ENCODE peak calls at places on chromosomes 4 and X, in five cellular contexts. N is GM12878, L is ovary, H is sigmoid colon, Z is tibial nerve. C is an unnamed sample.

GRCh38 chr4:10762541-10762940 is 78.0 kb upstream of the CLNK start:
- DNase-seq in N (no peak), Z (no peak), L (no peak), H (peak), C (no peak)

GRCh38 chr4:139299536-139299935 is 1.8 kb upstream of the NAA15 start:
- DNase-seq in L (no peak), Z (no peak), N (no peak), H (no peak), C (no peak)

GRCh38 chr4:78325244-78326187 is 226.1 kb upstream of the ANXA3 start:
- DNase-seq in L (no peak), Z (no peak), H (no peak), N (no peak), C (no peak)

GRCh38 chr4:10625130-10625529 is 59.4 kb downstream of the CLNK start:
- DNase-seq in L (no peak), H (no peak), Z (no peak), N (no peak), C (no peak)

GRCh38 chr4:69749771-69750170 is 10.6 kb downstream of the SULT1B1 start:
- DNase-seq in L (no peak), H (no peak), Z (no peak), N (no peak), C (no peak)

GRCh38 chr4:171812377-171813194 is 618 bp upstream of the GALNTL6 start:
- DNase-seq in N (no peak), H (peak), Z (no peak), L (no peak), C (no peak)

GRCh38 chr4:42048394-42048793 is 58.1 kb downstream of the SLC30A9 start:
- DNase-seq in Z (no peak), L (no peak), N (no peak), H (no peak), C (no peak)

GRCh38 chr4:38898245-38898644 is 30.6 kb downstream of the FAM114A1 start:
- DNase-seq in H (no peak), L (no peak), N (no peak), Z (no peak), C (no peak)

GRCh38 chr4:174273960-174274359 is 9.5 kb downstream of the FBXO8 start:
- DNase-seq in Z (no peak), L (no peak), H (no peak), N (no peak), C (no peak)

GRCh38 chr4:109276482-109277095 is 25.9 kb downstream of the COL25A1 start:
- DNase-seq in Z (no peak), L (no peak), N (no peak), H (no peak), C (no peak)

GRCh38 chrX:148878371-148878770 is 378.0 kb downstream of the AFF2 start:
- DNase-seq in Z (no peak), N (no peak), L (no peak), H (no peak), C (no peak)

GRCh38 chr4:184969610-184970009 is 48.7 kb upstream of the HELT start:
- DNase-seq in L (no peak), N (no peak), H (no peak), Z (no peak), C (no peak)

GRCh38 chrX:38755319-38755718 is 45.9 kb upstream of the MID1IP1 start:
- DNase-seq in Z (no peak), H (no peak), L (no peak), N (no peak), C (no peak)

GRCh38 chr4:103086565-103086964 is 10.0 kb upstream of the SLC9B2 start:
- DNase-seq in Z (no peak), N (no peak), H (no peak), L (no peak), C (no peak)

DNA sequence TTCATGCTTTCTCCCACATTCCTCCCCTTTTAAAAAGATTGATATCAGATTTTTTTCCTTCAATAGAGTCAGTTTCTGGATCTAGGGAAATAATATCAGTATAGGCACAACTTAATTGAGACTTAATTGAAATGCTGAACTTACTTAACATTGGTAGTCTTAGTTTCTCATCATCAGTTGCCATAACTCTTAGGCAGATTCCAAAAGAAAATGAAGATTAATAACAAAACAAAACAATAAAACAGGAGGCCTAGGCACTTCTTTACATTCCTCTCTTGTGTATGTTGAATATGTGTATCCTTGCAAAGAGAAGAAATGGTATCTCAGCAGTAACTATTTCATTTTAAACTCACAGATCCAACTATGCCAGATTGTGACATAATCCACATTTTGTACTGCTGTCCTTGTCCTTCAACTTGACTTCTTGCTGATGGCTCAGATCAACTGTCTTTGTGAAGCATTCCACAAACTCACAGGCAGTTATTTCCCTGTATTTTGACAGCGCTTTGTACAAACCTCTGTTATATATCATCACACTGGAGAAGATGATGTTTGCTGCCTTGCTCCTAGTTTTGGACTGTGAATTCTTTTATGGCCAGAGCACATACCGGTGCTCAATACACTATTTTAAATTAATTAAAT is 9.1 kb upstream of the SLC9B2 start:
- DNase-seq in L (no peak), H (no peak), Z (no peak), N (no peak), C (no peak)
- TF ChIP-seq EP300 in L (no peak), H (no peak), Z (no peak), N (no peak), C (no peak)

GRCh38 chrX:13372203-13372980 is 52.5 kb upstream of the ATXN3L start:
- DNase-seq in H (no peak), Z (no peak), L (no peak), N (no peak), C (no peak)
- H3K4me3 ChIP-seq in H (no peak), Z (no peak), L (no peak), N (no peak), C (no peak)

DNA sequence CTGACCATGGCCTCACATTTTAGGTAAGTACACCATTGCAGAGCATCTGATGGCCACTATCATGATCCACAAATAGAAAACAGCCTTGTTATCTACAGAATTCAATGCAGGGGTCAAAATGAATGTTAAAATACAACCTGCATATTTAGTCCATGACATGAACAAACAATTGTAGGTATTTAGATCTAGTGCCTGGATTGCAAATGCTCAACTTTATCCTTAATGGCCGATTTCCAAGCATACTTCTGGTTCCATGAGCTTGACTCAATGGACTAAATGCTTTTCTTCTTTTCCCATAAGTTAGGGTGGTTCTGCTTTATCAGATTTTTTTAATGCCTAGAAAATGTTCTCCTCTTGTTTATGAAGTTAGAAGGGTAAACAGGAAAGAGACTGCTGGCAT is 139.2 kb upstream of the TTC29 start:
- DNase-seq in L (no peak), Z (no peak), N (no peak), H (no peak), C (no peak)
- TF ChIP-seq EP300 in L (no peak), Z (no peak), N (no peak), H (no peak), C (no peak)

DNA sequence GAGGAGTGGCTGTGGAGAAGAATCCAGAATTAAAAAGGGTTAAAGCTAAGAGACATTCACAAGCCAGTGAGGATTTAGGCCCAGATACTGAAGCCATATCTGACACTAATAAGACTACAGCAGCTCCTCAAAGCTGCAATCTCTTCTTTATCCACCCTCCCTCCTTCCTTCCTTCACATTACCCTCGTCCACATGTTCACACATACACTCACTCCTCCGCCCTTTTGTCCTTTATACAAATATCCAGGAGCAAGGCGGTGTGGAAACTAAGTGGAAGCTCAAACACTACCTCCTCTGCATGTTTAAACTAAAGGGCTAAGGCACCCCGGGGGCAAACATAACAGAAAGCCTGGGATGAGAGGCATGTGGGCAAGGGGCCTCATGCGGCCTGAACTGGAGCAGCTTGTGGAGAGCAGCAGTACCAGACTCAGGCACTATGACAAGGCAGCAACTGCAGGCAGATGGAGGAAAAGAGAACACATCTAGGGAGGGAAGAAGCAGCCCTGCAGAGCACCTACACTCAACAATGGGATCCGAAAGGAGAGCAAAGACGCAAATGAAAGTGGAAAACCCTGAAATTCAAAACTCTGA is 9.4 kb downstream of the MAB21L2 start:
- DNase-seq in H (peak), N (no peak), L (no peak), Z (no peak), C (no peak)
- H3K4me3 ChIP-seq in H (peak), N (no peak), L (no peak), Z (no peak), C (no peak)

GRCh38 chrX:13028871-13029336 is 15.5 kb downstream of the FAM9C start:
- DNase-seq in H (no peak), L (no peak), N (no peak), Z (no peak), C (no peak)

GRCh38 chrX:13024911-13025454 is 19.4 kb downstream of the FAM9C start:
- DNase-seq in H (no peak), L (no peak), Z (no peak), N (no peak), C (no peak)

GRCh38 chrX:13023526-13024469 is 20.6 kb downstream of the FAM9C start:
- DNase-seq in H (no peak), L (no peak), Z (no peak), N (no peak), C (no peak)

GRCh38 chrX:13026877-13027652 is 17.4 kb downstream of the FAM9C start:
- DNase-seq in L (no peak), Z (no peak), N (no peak), H (no peak), C (no peak)

DNA sequence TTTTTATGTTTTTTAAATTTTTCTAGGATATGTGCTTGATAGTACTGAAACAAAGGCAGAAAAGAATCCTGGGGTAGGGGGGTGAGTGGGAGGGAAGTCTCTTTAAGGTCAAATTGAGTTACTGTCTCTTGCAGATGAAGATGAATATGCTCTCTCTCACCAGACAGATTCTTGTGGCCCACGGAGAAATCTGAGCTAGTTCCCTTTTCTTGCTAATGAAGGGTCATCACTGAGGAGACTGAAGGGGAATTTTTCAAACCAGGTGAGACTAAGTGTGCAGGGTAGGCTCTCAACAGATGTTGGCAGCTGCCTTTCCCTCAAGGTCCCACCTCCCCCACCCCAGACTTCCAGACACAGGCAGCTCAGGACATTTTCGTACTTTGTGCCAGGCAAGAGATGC is 21.5 kb downstream of the FAM9C start:
- DNase-seq in Z (no peak), N (no peak), H (no peak), L (no peak), C (no peak)
- TF ChIP-seq EP300 in Z (no peak), N (peak), H (no peak), L (no peak), C (no peak)

DNA sequence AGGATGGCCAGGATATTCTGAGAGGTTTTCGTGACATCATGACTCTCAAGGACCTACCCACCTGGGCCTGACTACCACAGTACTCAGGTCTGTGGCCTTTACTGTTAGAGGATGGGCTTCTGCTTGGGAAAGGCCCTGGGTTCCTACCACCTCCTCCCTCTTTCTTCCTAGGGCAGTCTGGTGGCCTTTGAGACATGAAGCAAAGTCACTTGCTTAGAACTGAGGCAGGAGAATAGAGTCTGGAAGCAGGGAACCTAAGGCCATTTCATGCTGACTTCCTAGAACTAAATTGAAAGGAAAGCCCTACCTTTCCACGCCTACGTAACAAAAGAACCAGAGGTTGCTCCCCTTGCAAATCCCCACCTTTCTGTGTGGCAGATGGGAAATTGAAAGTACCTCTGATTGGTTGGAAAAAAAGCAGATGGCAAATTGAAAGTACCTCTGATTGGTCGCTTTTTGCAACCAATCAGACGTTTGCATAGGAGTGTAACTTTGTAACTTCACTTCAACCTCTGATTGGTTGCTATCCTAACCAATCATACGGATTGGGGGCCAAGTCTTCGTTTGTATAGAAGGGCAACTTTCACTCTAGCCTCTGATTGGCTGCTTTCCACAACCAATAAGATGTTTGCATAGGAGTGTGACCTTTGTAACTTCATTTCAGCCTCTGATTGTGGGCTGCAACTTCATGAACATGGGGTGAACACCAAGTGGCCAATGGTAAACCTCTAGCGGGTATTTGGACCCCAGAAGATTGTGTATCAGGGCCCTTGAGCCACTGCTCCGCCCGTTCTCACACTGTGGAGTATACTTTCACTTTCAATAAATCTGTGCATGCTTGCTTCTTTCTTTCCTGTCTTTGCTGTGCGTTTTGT is 9.9 kb upstream of the AKAP14 start:
- DNase-seq in H (peak), L (no peak), N (no peak), Z (no peak), C (no peak)
- H3K4me3 ChIP-seq in H (no peak), L (no peak), N (no peak), Z (no peak), C (no peak)

DNA sequence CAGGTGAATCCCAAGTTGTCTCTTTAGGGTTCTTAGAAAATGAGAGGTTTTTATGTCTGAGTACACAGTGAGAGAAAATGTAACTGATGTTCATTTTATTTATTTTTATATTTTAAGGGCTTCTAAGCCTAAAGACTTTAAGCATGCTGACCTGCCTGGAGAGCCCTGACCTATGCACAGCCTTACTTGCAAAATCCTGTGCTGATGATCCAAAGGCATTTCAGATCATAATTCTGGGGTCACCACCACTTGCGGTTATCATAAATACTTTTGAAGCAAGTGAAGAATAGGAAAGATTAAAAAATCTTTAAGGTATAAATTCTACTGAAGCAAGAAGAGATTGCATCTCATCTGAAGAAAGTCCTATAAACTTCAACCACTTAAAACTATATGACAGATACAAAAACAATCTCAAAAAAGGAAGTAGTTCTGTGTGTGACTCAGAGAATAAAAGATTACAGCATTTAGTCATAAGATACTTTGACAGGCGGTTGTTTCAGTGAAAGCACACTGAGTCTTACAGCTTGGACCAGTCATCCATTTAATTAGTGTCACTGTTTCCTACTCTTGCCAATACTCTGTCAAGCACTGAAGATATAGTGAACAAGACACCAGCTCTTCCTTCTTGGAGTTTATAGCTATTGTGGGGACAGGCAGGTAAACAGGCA is 245.2 kb upstream of the DIPK2B start:
- DNase-seq in Z (no peak), L (no peak), N (no peak), H (no peak), C (no peak)
- TF ChIP-seq EP300 in Z (no peak), L (no peak), N (no peak), H (no peak), C (no peak)

GRCh38 chr4:6910340-6910959 is 824 bp downstream of the TBC1D14 start:
- DNase-seq in H (peak), N (no peak), L (no peak), Z (no peak), C (peak)
- H3K4me3 ChIP-seq in H (peak), N (peak), L (peak), Z (peak), C (peak)

DNA sequence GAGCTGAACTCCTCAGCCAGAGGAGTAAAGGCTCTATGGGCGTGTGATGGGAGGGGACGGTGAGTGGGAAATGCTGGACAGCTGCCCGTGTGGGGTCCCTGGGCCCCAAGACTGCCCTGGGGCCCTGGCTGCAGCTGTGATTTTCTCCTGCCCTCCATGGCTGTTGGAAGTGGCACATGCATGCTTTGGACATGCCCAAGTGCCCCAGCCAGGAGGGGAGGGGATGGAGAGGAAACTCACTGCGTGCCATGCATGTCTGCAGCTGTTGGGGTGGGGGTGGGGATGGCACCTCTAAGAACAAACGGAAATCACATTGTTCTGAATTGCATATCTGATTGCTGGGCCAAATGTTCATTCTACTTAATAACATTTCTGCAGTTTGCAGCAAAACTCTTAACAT is 52.4 kb downstream of the MID2 start:
- DNase-seq in N (no peak), Z (no peak), L (no peak), H (no peak), C (no peak)
- TF ChIP-seq EP300 in N (no peak), Z (no peak), L (no peak), H (no peak), C (no peak)

DNA sequence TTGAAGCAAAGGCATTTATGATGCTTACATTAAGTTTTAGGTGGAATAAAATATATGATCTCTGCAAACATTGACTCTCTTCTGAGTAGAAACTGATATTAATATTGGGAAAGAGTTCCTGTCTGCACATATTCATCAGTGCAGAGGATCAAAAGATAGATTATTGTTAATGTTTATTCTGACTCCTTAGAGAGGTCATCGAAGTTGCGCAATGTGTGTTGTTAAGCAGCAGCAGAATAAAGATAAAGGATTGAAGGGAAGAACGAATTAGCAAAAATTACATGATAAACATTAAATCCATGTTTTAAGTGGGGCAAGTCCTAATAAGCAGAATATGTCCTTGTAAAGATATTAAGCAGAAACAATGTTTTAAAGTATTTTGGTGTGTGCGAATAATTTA is 72.6 kb upstream of the MBNL3 start:
- DNase-seq in N (no peak), L (no peak), H (no peak), Z (no peak), C (no peak)
- H3K4me3 ChIP-seq in N (no peak), L (no peak), H (no peak), Z (no peak), C (no peak)